ENCODE peak calls at places on chromosomes 16 and 17, in six cellular contexts. One of them, this sample, is unnamed.
A peak's percentile ranks its signal among the peaks of the same experiment; 100 is the strongest.

GRCh38 chr17:69538795-69539194 is 124.3 kb downstream of the MAP2K6 start:
- DNase-seq in non-pigmented ciliary epithelial cell: no peak
- DNase-seq in Kasumi-1: no peak
- DNase-seq in astrocyte of the spinal cord: no peak
- DNase-seq in NCI-H1436: no peak
- DNase-seq in NCI-H2081: no peak
- DNase-seq in this sample: no peak

GRCh38 chr17:9928601-9929341 is 23.7 kb upstream of the RCVRN start:
- DNase-seq in non-pigmented ciliary epithelial cell: peak; percentile 61
- DNase-seq in Kasumi-1: no peak
- DNase-seq in astrocyte of the spinal cord: peak; percentile 76
- DNase-seq in NCI-H1436: peak; percentile 7
- DNase-seq in NCI-H2081: no peak
- DNase-seq in this sample: peak; percentile 20

GRCh38 chr16:67342616-67343015 is 16.0 kb downstream of the LRRC36 start:
- DNase-seq in non-pigmented ciliary epithelial cell: no peak
- DNase-seq in Kasumi-1: no peak
- DNase-seq in astrocyte of the spinal cord: no peak
- DNase-seq in NCI-H1436: no peak
- DNase-seq in NCI-H2081: no peak
- DNase-seq in this sample: no peak

GRCh38 chr17:49497147-49498036 is 2.3 kb downstream of the NGFR start:
- DNase-seq in non-pigmented ciliary epithelial cell: no peak
- DNase-seq in Kasumi-1: no peak
- DNase-seq in astrocyte of the spinal cord: peak; percentile 18
- DNase-seq in NCI-H1436: peak; percentile 53
- DNase-seq in NCI-H2081: peak; percentile 41
- DNase-seq in this sample: no peak

GRCh38 chr16:71513302-71513701 is 12.9 kb upstream of the CHST4 start:
- DNase-seq in non-pigmented ciliary epithelial cell: no peak
- DNase-seq in Kasumi-1: no peak
- DNase-seq in astrocyte of the spinal cord: no peak
- DNase-seq in NCI-H1436: no peak
- DNase-seq in NCI-H2081: no peak
- DNase-seq in this sample: no peak

GRCh38 chr17:45018514-45019176 is 32.8 kb downstream of the DCAKD start:
- DNase-seq in non-pigmented ciliary epithelial cell: no peak
- DNase-seq in Kasumi-1: no peak
- DNase-seq in astrocyte of the spinal cord: no peak
- DNase-seq in NCI-H1436: peak; percentile 31
- DNase-seq in NCI-H2081: no peak
- DNase-seq in this sample: no peak

GRCh38 chr16:54269461-54269860 is 17.1 kb downstream of the IRX3 start:
- DNase-seq in non-pigmented ciliary epithelial cell: no peak
- DNase-seq in Kasumi-1: no peak
- DNase-seq in astrocyte of the spinal cord: no peak
- DNase-seq in NCI-H1436: no peak
- DNase-seq in NCI-H2081: no peak
- DNase-seq in this sample: no peak

GRCh38 chr17:64202683-64203430 is 60.2 kb downstream of the TEX2 start:
- DNase-seq in non-pigmented ciliary epithelial cell: peak; percentile 72
- DNase-seq in Kasumi-1: no peak
- DNase-seq in astrocyte of the spinal cord: peak; percentile 83
- DNase-seq in NCI-H1436: no peak
- DNase-seq in NCI-H2081: no peak
- DNase-seq in this sample: no peak

GRCh38 chr17:56633681-56634080 is 40.2 kb downstream of the NOG start:
- DNase-seq in non-pigmented ciliary epithelial cell: no peak
- DNase-seq in Kasumi-1: no peak
- DNase-seq in astrocyte of the spinal cord: no peak
- DNase-seq in NCI-H1436: no peak
- DNase-seq in NCI-H2081: no peak
- DNase-seq in this sample: no peak

GRCh38 chr17:38451030-38451839 is 23.0 kb downstream of the ARHGAP23 start:
- DNase-seq in non-pigmented ciliary epithelial cell: no peak
- DNase-seq in Kasumi-1: peak; percentile 75
- DNase-seq in astrocyte of the spinal cord: peak; percentile 82
- DNase-seq in NCI-H1436: no peak
- DNase-seq in NCI-H2081: no peak
- DNase-seq in this sample: no peak

GRCh38 chr17:50884354-50885311 is 18.5 kb upstream of the TOB1 start:
- DNase-seq in non-pigmented ciliary epithelial cell: no peak
- DNase-seq in Kasumi-1: no peak
- DNase-seq in astrocyte of the spinal cord: no peak
- DNase-seq in NCI-H1436: no peak
- DNase-seq in NCI-H2081: no peak
- DNase-seq in this sample: peak; percentile 18

GRCh38 chr16:2160915-2161551 is 5.5 kb downstream of the TRAF7 start:
- DNase-seq in non-pigmented ciliary epithelial cell: no peak
- DNase-seq in Kasumi-1: no peak
- DNase-seq in astrocyte of the spinal cord: no peak
- DNase-seq in NCI-H1436: no peak
- DNase-seq in NCI-H2081: no peak
- DNase-seq in this sample: no peak

GRCh38 chr17:17710728-17711541 is 29.7 kb downstream of the RAI1 start:
- DNase-seq in non-pigmented ciliary epithelial cell: peak; percentile 66
- DNase-seq in Kasumi-1: no peak
- DNase-seq in astrocyte of the spinal cord: peak; percentile 87
- DNase-seq in NCI-H1436: no peak
- DNase-seq in NCI-H2081: no peak
- DNase-seq in this sample: peak; percentile 88

GRCh38 chr17:61904094-61904710 is 23.6 kb downstream of the INTS2 start:
- DNase-seq in non-pigmented ciliary epithelial cell: no peak
- DNase-seq in Kasumi-1: no peak
- DNase-seq in astrocyte of the spinal cord: no peak
- DNase-seq in NCI-H1436: no peak
- DNase-seq in NCI-H2081: no peak
- DNase-seq in this sample: no peak

GRCh38 chr16:1745181-1745899 is 26.0 kb downstream of the NME3 start:
- DNase-seq in non-pigmented ciliary epithelial cell: peak; percentile 38
- DNase-seq in Kasumi-1: no peak
- DNase-seq in astrocyte of the spinal cord: peak; percentile 77
- DNase-seq in NCI-H1436: no peak
- DNase-seq in NCI-H2081: no peak
- DNase-seq in this sample: no peak

GRCh38 chr17:34840758-34841157 is 120.5 kb downstream of the CCT6B start:
- DNase-seq in non-pigmented ciliary epithelial cell: no peak
- DNase-seq in Kasumi-1: peak; percentile 25
- DNase-seq in astrocyte of the spinal cord: no peak
- DNase-seq in NCI-H1436: no peak
- DNase-seq in NCI-H2081: no peak
- DNase-seq in this sample: no peak

GRCh38 chr17:76554131-76554530 is 14.3 kb downstream of the PRCD start:
- DNase-seq in non-pigmented ciliary epithelial cell: no peak
- DNase-seq in Kasumi-1: no peak
- DNase-seq in astrocyte of the spinal cord: no peak
- DNase-seq in NCI-H1436: no peak
- DNase-seq in NCI-H2081: no peak
- DNase-seq in this sample: no peak

GRCh38 chr17:43368740-43369506 is 29.9 kb upstream of the ARL4D start:
- DNase-seq in non-pigmented ciliary epithelial cell: no peak
- DNase-seq in Kasumi-1: peak; percentile 91
- DNase-seq in astrocyte of the spinal cord: peak; percentile 81
- DNase-seq in NCI-H1436: peak; percentile 90
- DNase-seq in NCI-H2081: peak; percentile 93
- DNase-seq in this sample: peak; percentile 43

GRCh38 chr17:10729334-10730193 is at the start of gene TMEM220:
- DNase-seq in non-pigmented ciliary epithelial cell: no peak
- DNase-seq in Kasumi-1: peak; percentile 31
- DNase-seq in astrocyte of the spinal cord: peak; percentile 81
- DNase-seq in NCI-H1436: peak; percentile 32
- DNase-seq in NCI-H2081: no peak
- DNase-seq in this sample: no peak

GRCh38 chr16:2785101-2785991 is 2.0 kb downstream of the PRSS33 start:
- DNase-seq in non-pigmented ciliary epithelial cell: no peak
- DNase-seq in Kasumi-1: no peak
- DNase-seq in astrocyte of the spinal cord: no peak
- DNase-seq in NCI-H1436: no peak
- DNase-seq in NCI-H2081: no peak
- DNase-seq in this sample: no peak

GRCh38 chr16:71846443-71846842 is 667 bp downstream of the ATXN1L start:
- DNase-seq in non-pigmented ciliary epithelial cell: no peak
- DNase-seq in Kasumi-1: no peak
- DNase-seq in astrocyte of the spinal cord: peak; percentile 2
- DNase-seq in NCI-H1436: no peak
- DNase-seq in NCI-H2081: no peak
- DNase-seq in this sample: no peak

GRCh38 chr17:8312726-8313600 is 2.9 kb downstream of the ARHGEF15 start:
- DNase-seq in non-pigmented ciliary epithelial cell: no peak
- DNase-seq in Kasumi-1: no peak
- DNase-seq in astrocyte of the spinal cord: no peak
- DNase-seq in NCI-H1436: no peak
- DNase-seq in NCI-H2081: no peak
- DNase-seq in this sample: no peak

GRCh38 chr16:27245276-27246231 is 23.0 kb downstream of the NSMCE1 start:
- DNase-seq in non-pigmented ciliary epithelial cell: peak; percentile 76
- DNase-seq in Kasumi-1: no peak
- DNase-seq in astrocyte of the spinal cord: peak; percentile 81
- DNase-seq in NCI-H1436: no peak
- DNase-seq in NCI-H2081: no peak
- DNase-seq in this sample: no peak

GRCh38 chr17:57622886-57623433 is 122.1 kb downstream of the CCDC182 start:
- DNase-seq in non-pigmented ciliary epithelial cell: peak; percentile 61
- DNase-seq in Kasumi-1: peak; percentile 36
- DNase-seq in astrocyte of the spinal cord: peak; percentile 81
- DNase-seq in NCI-H1436: no peak
- DNase-seq in NCI-H2081: peak; percentile 28
- DNase-seq in this sample: no peak

GRCh38 chr16:9850716-9851115 is 331.5 kb downstream of the GRIN2A start:
- DNase-seq in non-pigmented ciliary epithelial cell: no peak
- DNase-seq in Kasumi-1: no peak
- DNase-seq in astrocyte of the spinal cord: no peak
- DNase-seq in NCI-H1436: no peak
- DNase-seq in NCI-H2081: no peak
- DNase-seq in this sample: no peak

GRCh38 chr17:17669081-17669850 is 12.0 kb upstream of the RAI1 start:
- DNase-seq in non-pigmented ciliary epithelial cell: no peak
- DNase-seq in Kasumi-1: peak; percentile 68
- DNase-seq in astrocyte of the spinal cord: peak; percentile 39
- DNase-seq in NCI-H1436: peak; percentile 28
- DNase-seq in NCI-H2081: no peak
- DNase-seq in this sample: no peak

GRCh38 chr17:44006581-44007345 is 2.3 kb downstream of the NAGS start:
- DNase-seq in non-pigmented ciliary epithelial cell: peak; percentile 89
- DNase-seq in Kasumi-1: peak; percentile 96
- DNase-seq in astrocyte of the spinal cord: peak; percentile 99
- DNase-seq in NCI-H1436: peak; percentile 98
- DNase-seq in NCI-H2081: peak; percentile 86
- DNase-seq in this sample: peak; percentile 85

GRCh38 chr17:58693751-58694150 is 1.3 kb downstream of the RAD51C start:
- DNase-seq in non-pigmented ciliary epithelial cell: no peak
- DNase-seq in Kasumi-1: no peak
- DNase-seq in astrocyte of the spinal cord: no peak
- DNase-seq in NCI-H1436: no peak
- DNase-seq in NCI-H2081: no peak
- DNase-seq in this sample: no peak

GRCh38 chr16:87149051-87149450 is 168.1 kb downstream of the C16orf95 start:
- DNase-seq in non-pigmented ciliary epithelial cell: no peak
- DNase-seq in Kasumi-1: no peak
- DNase-seq in astrocyte of the spinal cord: peak; percentile 62
- DNase-seq in NCI-H1436: no peak
- DNase-seq in NCI-H2081: no peak
- DNase-seq in this sample: no peak

GRCh38 chr17:29140631-29141483 is 39.3 kb downstream of the MYO18A start:
- DNase-seq in non-pigmented ciliary epithelial cell: no peak
- DNase-seq in Kasumi-1: peak; percentile 91
- DNase-seq in astrocyte of the spinal cord: no peak
- DNase-seq in NCI-H1436: peak; percentile 33
- DNase-seq in NCI-H2081: peak; percentile 37
- DNase-seq in this sample: no peak

This sample was measured in HuH-7.5.